ENCODE peak calls at places on chromosomes 1 and 21, in ten cellular contexts. G is endothelial cell of umbilical vein, F is skeletal muscle cell, A is ureter, J is kidney tubule cell, S is HS-5, C is neural crest cell, D is B cell, W is neural progenitor cell, V is gastrocnemius medialis. O is an unnamed sample.
A peak's percentile ranks its signal among the peaks of the same experiment; 100 is the strongest.

GRCh38 chr1:74584185-74584584 is 71.8 kb upstream of the LRRC53 start:
- DNase-seq in F (no peak), S (peak; percentile 33), C (no peak), V (no peak), D (no peak), J (no peak), W (no peak), A (no peak), G (no peak), O (no peak)

GRCh38 chr1:81304187-81304586 is 496.5 kb upstream of the ADGRL2 start:
- DNase-seq in D (no peak), F (peak; percentile 37), J (peak; percentile 78), A (no peak), G (no peak), V (no peak), W (no peak), S (peak; percentile 73), C (no peak), O (peak; percentile 66)

GRCh38 chr21:42056996-42057689 is 14.0 kb upstream of the UMODL1 start:
- DNase-seq in J (peak; percentile 47), W (no peak), C (no peak), F (no peak), V (no peak), A (peak; percentile 74), D (no peak), S (no peak), G (peak; percentile 61), O (peak; percentile 64)

GRCh38 chr1:36962991-36963390 is 71.3 kb downstream of the GRIK3 start:
- DNase-seq in G (no peak), A (no peak), J (no peak), C (no peak), F (no peak), S (no peak), D (no peak), W (no peak), V (no peak), O (no peak)

GRCh38 chr21:26849428-26850115 is 4.4 kb upstream of the ADAMTS1 start:
- DNase-seq in S (no peak), C (no peak), D (no peak), W (peak; percentile 74), V (no peak), F (no peak), A (no peak), G (peak; percentile 55), J (peak; percentile 64), O (peak; percentile 67)

GRCh38 chr1:234613992-234614584 is 4.1 kb upstream of the IRF2BP2 start:
- DNase-seq in J (no peak), F (no peak), G (peak; percentile 32), C (no peak), A (no peak), D (no peak), S (no peak), V (no peak), W (no peak), O (no peak)

GRCh38 chr1:26768755-26769154 is 19.0 kb upstream of the PIGV start:
- DNase-seq in V (peak; percentile 31), F (peak; percentile 53), A (no peak), C (no peak), W (no peak), J (peak; percentile 70), D (no peak), S (peak; percentile 75), G (peak; percentile 90), O (peak; percentile 58)

GRCh38 chr1:39657923-39658485 is 13.9 kb downstream of the NT5C1A start:
- DNase-seq in A (no peak), V (peak; percentile 65), S (no peak), W (peak; percentile 86), D (peak; percentile 69), C (peak; percentile 72), G (peak; percentile 37), F (no peak), J (peak; percentile 76), O (peak; percentile 72)

GRCh38 chr1:158124999-158125398 is 55.7 kb upstream of the CD1D start:
- DNase-seq in G (peak; percentile 93), S (peak; percentile 87), A (peak; percentile 87), J (peak; percentile 96), C (peak; percentile 85), V (peak; percentile 81), D (peak; percentile 86), W (peak; percentile 98), F (peak; percentile 71), O (peak; percentile 98)

GRCh38 chr1:228465134-228465533 is 22.0 kb upstream of the RNF187 start:
- DNase-seq in A (no peak), D (no peak), J (no peak), C (no peak), G (no peak), V (no peak), W (peak; percentile 23), S (no peak), F (no peak), O (no peak)

GRCh38 chr1:27633298-27633610 is 1.7 kb downstream of the FGR start:
- DNase-seq in J (no peak), D (no peak), W (no peak), S (no peak), C (no peak), G (no peak), V (no peak), F (no peak), A (no peak), O (no peak)

GRCh38 chr1:53362851-53363642 is 35.2 kb upstream of the LRP8 start:
- DNase-seq in J (no peak), V (no peak), F (no peak), W (no peak), C (no peak), D (no peak), G (no peak), S (no peak), A (peak; percentile 29), O (no peak)

GRCh38 chr1:43671193-43671592 is 21.2 kb downstream of the KDM4A start:
- DNase-seq in C (no peak), D (no peak), V (no peak), J (no peak), F (no peak), A (no peak), G (no peak), S (no peak), W (no peak), O (no peak)

GRCh38 chr1:7590426-7590790 is 180.7 kb upstream of the VAMP3 start:
- DNase-seq in W (no peak), V (peak; percentile 1), S (no peak), C (no peak), A (no peak), G (no peak), F (no peak), J (no peak), D (no peak), O (no peak)

GRCh38 chr1:201783067-201783466 is 45.9 kb upstream of the IPO9 start:
- DNase-seq in C (no peak), V (no peak), A (no peak), G (no peak), D (no peak), F (no peak), J (no peak), W (no peak), S (no peak), O (no peak)

GRCh38 chr1:158058339-158059025 is 65.0 kb downstream of the KIRREL1 start:
- DNase-seq in J (no peak), A (no peak), W (no peak), F (no peak), S (no peak), V (no peak), G (no peak), C (no peak), D (no peak), O (no peak)

GRCh38 chr1:27527857-27528700 is 38.1 kb upstream of the WASF2 start:
- DNase-seq in J (peak; percentile 74), C (peak; percentile 30), V (no peak), F (no peak), D (peak; percentile 87), A (no peak), S (no peak), W (peak; percentile 84), G (peak; percentile 22), O (no peak)

GRCh38 chr1:228354390-228355320 is 52.0 kb downstream of the TRIM11 start:
- DNase-seq in F (no peak), C (no peak), D (no peak), W (no peak), G (no peak), A (peak; percentile 76), S (no peak), J (no peak), V (no peak), O (no peak)

GRCh38 chr1:214075305-214076003 is 87.7 kb downstream of the PROX1 start:
- DNase-seq in F (no peak), W (no peak), V (no peak), S (no peak), C (no peak), G (no peak), A (no peak), J (no peak), D (no peak), O (no peak)

GRCh38 chr1:115463347-115463746 is 125.3 kb upstream of the NGF start:
- DNase-seq in D (no peak), F (no peak), C (no peak), V (no peak), W (no peak), J (peak; percentile 58), S (no peak), A (no peak), G (no peak), O (peak; percentile 40)

GRCh38 chr1:228022571-228023293 is 15.9 kb downstream of the WNT3A start:
- DNase-seq in S (no peak), W (no peak), C (no peak), G (no peak), V (no peak), D (no peak), A (no peak), J (no peak), F (no peak), O (no peak)

GRCh38 chr1:43241352-43241953 is 28.3 kb upstream of the TMEM125 start:
- DNase-seq in G (no peak), D (no peak), J (peak; percentile 87), F (no peak), A (peak; percentile 27), W (no peak), S (peak; percentile 43), V (no peak), C (no peak), O (peak; percentile 34)

GRCh38 chr1:100077525-100077924 is 55.2 kb downstream of the SASS6 start:
- DNase-seq in S (no peak), D (no peak), G (peak; percentile 89), C (no peak), V (no peak), A (no peak), W (no peak), F (no peak), J (no peak), O (no peak)

GRCh38 chr1:26994772-26995625 is 1.5 kb downstream of the TRNP1 start:
- DNase-seq in F (no peak), D (no peak), S (no peak), C (no peak), W (no peak), A (no peak), V (no peak), G (no peak), J (peak; percentile 71), O (peak; percentile 34)

GRCh38 chr1:37134599-37134998 is 100.3 kb upstream of the GRIK3 start:
- DNase-seq in C (no peak), W (no peak), A (no peak), S (no peak), F (no peak), V (no peak), G (no peak), J (no peak), D (no peak), O (no peak)

GRCh38 chr21:28496517-28496916 is 496.2 kb downstream of the LTN1 start:
- DNase-seq in C (no peak), S (no peak), A (no peak), G (no peak), D (no peak), J (no peak), V (no peak), F (no peak), W (no peak), O (no peak)

GRCh38 chr1:221630236-221630635 is 111.7 kb downstream of the DUSP10 start:
- DNase-seq in D (no peak), W (no peak), S (no peak), G (no peak), F (no peak), V (no peak), C (no peak), A (no peak), J (no peak), O (no peak)

GRCh38 chr1:17301767-17302166 is 6.2 kb upstream of the PADI4 start:
- DNase-seq in S (no peak), J (no peak), C (no peak), A (no peak), D (no peak), W (no peak), V (no peak), F (no peak), G (no peak), O (no peak)